ENCODE peak calls at places on chromosome 10, in four cellular contexts. Z is dorsolateral prefrontal cortex, Y is neural progenitor cell, L is Panc1. M is an unnamed sample.

GRCh38 chr10:107687702-107688101 is 523.2 kb upstream of the SORCS1 start:
- DNase-seq in Z (no peak), L (no peak), Y (no peak), M (no peak)

GRCh38 chr10:88027570-88027969 is 164.1 kb downstream of the PTEN start:
- DNase-seq in Z (no peak), Y (no peak), L (no peak), M (no peak)

GRCh38 chr10:21171197-21171935 is 274.3 kb upstream of the NEBL start:
- DNase-seq in Z (no peak), Y (peak), L (no peak), M (no peak)

GRCh38 chr10:124145109-124145860 is 51.9 kb upstream of the CHST15 start:
- DNase-seq in Z (no peak), L (no peak), Y (no peak), M (no peak)

GRCh38 chr10:97517778-97518561 is 19.2 kb downstream of the UBTD1 start:
- DNase-seq in Y (no peak), Z (no peak), L (no peak), M (no peak)

GRCh38 chr10:70162892-70163201 is 7.5 kb downstream of the SAR1A start:
- DNase-seq in L (no peak), Z (no peak), Y (no peak), M (no peak)

GRCh38 chr10:111650088-111650487 is 533.5 kb downstream of the GPAM start:
- DNase-seq in Z (no peak), L (no peak), Y (no peak), M (no peak)

GRCh38 chr10:63217120-63217605 is 84.0 kb downstream of the NRBF2 start:
- DNase-seq in Y (peak), Z (no peak), L (peak), M (peak)

GRCh38 chr10:71831646-71832552 is 19.2 kb downstream of the PSAP start:
- DNase-seq in Z (no peak), L (no peak), Y (no peak), M (peak)

GRCh38 chr10:73136627-73137026 is 26.4 kb downstream of the NUDT13 start:
- DNase-seq in Z (no peak), Y (no peak), L (no peak), M (no peak)

GRCh38 chr10:97096327-97097153 is 89.2 kb downstream of the SLIT1 start:
- DNase-seq in Y (peak), Z (no peak), L (no peak), M (no peak)

GRCh38 chr10:77834943-77835668 is 91.4 kb downstream of the DLG5 start:
- DNase-seq in Y (no peak), L (no peak), Z (no peak), M (no peak)

GRCh38 chr10:114376523-114376922 is 27.8 kb downstream of the AFAP1L2 start:
- DNase-seq in Z (no peak), L (no peak), Y (no peak), M (no peak)

GRCh38 chr10:93893646-93894515 is at the start of gene SLC35G1:
- DNase-seq in Y (peak), L (peak), Z (peak), M (peak)

GRCh38 chr10:16887565-16887964 is 70.3 kb upstream of the RSU1 start:
- DNase-seq in Y (no peak), Z (no peak), L (no peak), M (peak)

GRCh38 chr10:37739181-37739580 is 118.2 kb downstream of the ZNF248 start:
- DNase-seq in Z (no peak), Y (no peak), L (no peak), M (no peak)

GRCh38 chr10:28429573-28430216 is 103.2 kb upstream of the WAC start:
- DNase-seq in Z (no peak), L (no peak), Y (no peak), M (peak)

GRCh38 chr10:132698211-132698751 is 87.7 kb downstream of the NKX6-2 start:
- DNase-seq in Y (no peak), L (no peak), Z (peak), M (no peak)

GRCh38 chr10:1394155-1394912 is 338.1 kb downstream of the WDR37 start:
- DNase-seq in Y (no peak), L (no peak), Z (no peak), M (no peak)

GRCh38 chr10:209357-209756 is 74.1 kb downstream of the ZMYND11 start:
- DNase-seq in L (no peak), Z (no peak), Y (no peak), M (no peak)

GRCh38 chr10:30750971-30751677 is 121.6 kb upstream of the LYZL2 start:
- DNase-seq in Z (no peak), Y (no peak), L (no peak), M (no peak)

GRCh38 chr10:133123050-133123745 is 35.5 kb downstream of the ADGRA1 start:
- DNase-seq in Z (no peak), Y (no peak), L (no peak), M (no peak)

GRCh38 chr10:63738410-63738809 is 217.2 kb downstream of the REEP3 start:
- DNase-seq in Y (no peak), L (no peak), Z (no peak), M (peak)

GRCh38 chr10:125815764-125816163 is 7.3 kb downstream of the UROS start:
- DNase-seq in Z (no peak), L (no peak), Y (no peak), M (no peak)

GRCh38 chr10:125482108-125482507 is 200.9 kb downstream of the TEX36 start:
- DNase-seq in L (no peak), Y (no peak), Z (no peak), M (no peak)

GRCh38 chr10:89471110-89471814 is 56.9 kb downstream of the IFIT5 start:
- DNase-seq in Z (no peak), Y (no peak), L (no peak), M (no peak)

GRCh38 chr10:29702288-29703164 is 67.8 kb upstream of the SVIL start:
- DNase-seq in L (no peak), Y (no peak), Z (no peak), M (no peak)

GRCh38 chr10:131848741-131849590 is 51.8 kb upstream of the PPP2R2D start:
- DNase-seq in Z (peak), L (no peak), Y (no peak), M (no peak)

GRCh38 chr10:6803429-6803783 is 223.3 kb upstream of the PRKCQ start:
- DNase-seq in Y (no peak), L (no peak), Z (no peak), M (no peak)
- TF ChIP-seq CTCF in Y (no peak), L (no peak), Z (no peak), M (no peak)

DNA sequence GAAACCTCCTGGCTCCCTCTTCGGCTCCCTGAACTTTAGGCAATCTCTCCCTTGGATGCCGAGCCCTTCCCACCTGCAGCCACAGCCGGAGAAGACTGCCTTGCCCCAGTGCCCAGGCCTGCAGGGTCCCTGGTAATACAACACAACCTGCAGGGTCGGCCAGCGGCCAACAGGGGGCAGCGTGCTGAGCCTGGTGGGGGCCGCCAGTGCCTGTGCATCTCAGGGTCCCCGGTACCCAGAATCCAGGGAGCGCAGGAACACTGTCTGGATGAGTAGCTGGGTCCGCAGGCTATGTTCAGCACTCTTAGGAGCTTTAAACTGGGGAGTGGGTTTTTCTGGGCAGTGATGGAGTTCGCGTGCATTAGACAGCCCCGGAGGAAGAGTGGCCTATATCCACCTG is 17.5 kb upstream of the C10orf71 start:
- DNase-seq in Z (no peak), Y (peak), L (no peak), M (no peak)
- TF ChIP-seq CTCF in Z (no peak), Y (peak), L (no peak), M (peak)

GRCh38 chr10:44044549-44044948 is 340.3 kb downstream of the CXCL12 start:
- DNase-seq in Z (no peak), Y (no peak), L (no peak), M (no peak)
- TF ChIP-seq CTCF in Z (no peak), Y (peak), L (no peak), M (peak)

DNA sequence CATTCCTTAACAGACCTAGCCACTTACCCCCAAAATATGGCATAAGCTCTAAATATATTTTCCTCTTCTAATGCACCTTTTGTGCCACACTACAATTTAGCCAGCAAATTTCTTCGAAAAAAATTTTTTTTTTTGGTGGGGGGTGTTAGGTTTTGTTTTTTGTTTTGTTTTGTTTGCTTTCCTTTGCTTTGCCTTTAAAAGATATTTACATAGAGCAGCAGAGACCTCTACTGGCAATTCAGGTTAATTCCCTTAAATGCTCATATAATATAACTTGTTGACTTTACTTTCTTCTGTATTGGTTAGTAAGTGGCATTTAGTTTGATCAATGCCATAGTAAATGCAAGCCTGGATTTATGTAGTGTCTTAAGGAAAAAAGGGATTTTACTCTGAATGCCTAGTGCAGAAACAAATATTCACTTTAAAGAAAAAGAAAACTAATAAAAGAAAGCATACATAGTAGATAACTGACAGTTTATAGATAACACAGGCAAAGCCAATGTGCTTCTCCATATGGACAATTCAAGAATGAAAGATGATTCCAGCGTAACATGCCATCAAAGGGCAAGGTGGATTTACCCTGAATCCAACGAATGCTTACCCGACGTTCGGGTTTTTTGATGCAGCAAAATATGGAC is 1250.6 kb downstream of the GATA3 start:
- DNase-seq in Z (no peak), L (no peak), Y (peak), M (peak)
- TF ChIP-seq CTCF in Z (peak), L (peak), Y (peak), M (peak)

GRCh38 chr10:4719040-4719439 is 107.0 kb upstream of the AKR1E2 start:
- DNase-seq in Y (no peak), Z (no peak), L (no peak), M (no peak)

GRCh38 chr10:4720463-4720862 is 105.5 kb upstream of the AKR1E2 start:
- DNase-seq in Z (no peak), Y (no peak), L (no peak), M (no peak)

GRCh38 chr10:4718544-4718943 is 107.5 kb upstream of the AKR1E2 start:
- DNase-seq in Z (no peak), L (no peak), Y (no peak), M (no peak)

GRCh38 chr10:4717670-4718069 is 108.3 kb upstream of the AKR1E2 start:
- DNase-seq in Z (no peak), Y (peak), L (no peak), M (no peak)

GRCh38 chr10:4719671-4720070 is 106.3 kb upstream of the AKR1E2 start:
- DNase-seq in L (no peak), Y (no peak), Z (no peak), M (no peak)
- TF ChIP-seq CTCF in L (no peak), Y (no peak), Z (no peak), M (no peak)

GRCh38 chr10:8852546-8852945 is 798.1 kb downstream of the GATA3 start:
- DNase-seq in Z (no peak), L (no peak), Y (no peak), M (no peak)

GRCh38 chr10:8853048-8853447 is 798.6 kb downstream of the GATA3 start:
- DNase-seq in Z (no peak), L (no peak), Y (no peak), M (no peak)
- TF ChIP-seq CTCF in Z (no peak), L (no peak), Y (no peak), M (no peak)

GRCh38 chr10:118585234-118585633 is 10.2 kb downstream of the PRLHR start:
- DNase-seq in Y (no peak), L (no peak), Z (no peak), M (no peak)
- TF ChIP-seq CTCF in Y (no peak), L (no peak), Z (no peak), M (no peak)